ENCODE peak calls at places on chromosomes 12 and 14, in nine cellular contexts. One of them, this sample, is unnamed.

GRCh38 chr12:58819945-58820344 is 100.4 kb downstream of the LRIG3 start:
- DNase-seq in mucosa of descending colon: no peak
- DNase-seq in fibroblast of pulmonary artery: no peak
- DNase-seq in fibroblast of the aortic adventitia: no peak
- DNase-seq in WERI-Rb-1: no peak
- DNase-seq in A549: no peak
- DNase-seq in left ventricle myocardium inferior: no peak
- DNase-seq in mammary epithelial cell: no peak
- DNase-seq in choroid plexus epithelial cell: peak; percentile 34
- DNase-seq in this sample: peak; percentile 47

GRCh38 chr14:85421166-85421877 is 108.6 kb upstream of the FLRT2 start:
- DNase-seq in fibroblast of pulmonary artery: peak; percentile 69
- DNase-seq in fibroblast of the aortic adventitia: peak; percentile 91
- DNase-seq in A549: no peak
- DNase-seq in mucosa of descending colon: no peak
- DNase-seq in choroid plexus epithelial cell: peak; percentile 86
- DNase-seq in left ventricle myocardium inferior: no peak
- DNase-seq in mammary epithelial cell: peak; percentile 90
- DNase-seq in WERI-Rb-1: no peak
- DNase-seq in this sample: peak; percentile 47

GRCh38 chr14:32986791-32987545 is 48.3 kb downstream of the NPAS3 start:
- DNase-seq in A549: no peak
- DNase-seq in fibroblast of the aortic adventitia: peak; percentile 14
- DNase-seq in fibroblast of pulmonary artery: peak; percentile 30
- DNase-seq in left ventricle myocardium inferior: peak; percentile 18
- DNase-seq in choroid plexus epithelial cell: peak; percentile 61
- DNase-seq in mucosa of descending colon: no peak
- DNase-seq in WERI-Rb-1: no peak
- DNase-seq in mammary epithelial cell: no peak
- DNase-seq in this sample: peak; percentile 73

GRCh38 chr12:49098035-49098451 is 3.4 kb upstream of the DHH start:
- DNase-seq in fibroblast of the aortic adventitia: peak; percentile 54
- DNase-seq in WERI-Rb-1: peak; percentile 64
- DNase-seq in mucosa of descending colon: no peak
- DNase-seq in A549: peak; percentile 74
- DNase-seq in left ventricle myocardium inferior: peak; percentile 25
- DNase-seq in choroid plexus epithelial cell: peak; percentile 67
- DNase-seq in fibroblast of pulmonary artery: peak; percentile 63
- DNase-seq in mammary epithelial cell: no peak
- DNase-seq in this sample: no peak

GRCh38 chr14:20659813-20660395 is 18.4 kb upstream of the OR6S1 start:
- DNase-seq in WERI-Rb-1: no peak
- DNase-seq in left ventricle myocardium inferior: no peak
- DNase-seq in fibroblast of pulmonary artery: no peak
- DNase-seq in mucosa of descending colon: no peak
- DNase-seq in fibroblast of the aortic adventitia: no peak
- DNase-seq in mammary epithelial cell: no peak
- DNase-seq in choroid plexus epithelial cell: no peak
- DNase-seq in A549: no peak
- DNase-seq in this sample: no peak

GRCh38 chr14:69318241-69318640 is 58.3 kb downstream of the GALNT16 start:
- DNase-seq in A549: no peak
- DNase-seq in left ventricle myocardium inferior: no peak
- DNase-seq in fibroblast of pulmonary artery: no peak
- DNase-seq in WERI-Rb-1: no peak
- DNase-seq in mucosa of descending colon: no peak
- DNase-seq in choroid plexus epithelial cell: no peak
- DNase-seq in mammary epithelial cell: no peak
- DNase-seq in fibroblast of the aortic adventitia: no peak
- DNase-seq in this sample: no peak

GRCh38 chr12:30792648-30793499 is 38.1 kb upstream of the CAPRIN2 start:
- DNase-seq in WERI-Rb-1: no peak
- DNase-seq in A549: no peak
- DNase-seq in fibroblast of the aortic adventitia: peak; percentile 59
- DNase-seq in mucosa of descending colon: no peak
- DNase-seq in left ventricle myocardium inferior: no peak
- DNase-seq in fibroblast of pulmonary artery: peak; percentile 56
- DNase-seq in choroid plexus epithelial cell: peak; percentile 69
- DNase-seq in mammary epithelial cell: peak; percentile 72
- DNase-seq in this sample: peak; percentile 69

GRCh38 chr14:106845286-106846087 is 1319.1 kb downstream of the TMEM121 start:
- DNase-seq in mucosa of descending colon: peak; percentile 92
- DNase-seq in A549: peak; percentile 62
- DNase-seq in fibroblast of pulmonary artery: no peak
- DNase-seq in choroid plexus epithelial cell: no peak
- DNase-seq in left ventricle myocardium inferior: no peak
- DNase-seq in mammary epithelial cell: peak; percentile 93
- DNase-seq in fibroblast of the aortic adventitia: no peak
- DNase-seq in WERI-Rb-1: peak; percentile 30
- DNase-seq in this sample: no peak

GRCh38 chr14:83300454-83301064 is 1766.9 kb upstream of the SEL1L start:
- DNase-seq in left ventricle myocardium inferior: no peak
- DNase-seq in fibroblast of pulmonary artery: peak; percentile 60
- DNase-seq in mammary epithelial cell: peak; percentile 21
- DNase-seq in fibroblast of the aortic adventitia: peak; percentile 22
- DNase-seq in A549: no peak
- DNase-seq in WERI-Rb-1: no peak
- DNase-seq in choroid plexus epithelial cell: peak; percentile 72
- DNase-seq in mucosa of descending colon: no peak
- DNase-seq in this sample: peak; percentile 40

GRCh38 chr12:46388427-46388992 is 15.9 kb upstream of the SLC38A2 start:
- DNase-seq in mucosa of descending colon: no peak
- DNase-seq in mammary epithelial cell: no peak
- DNase-seq in A549: no peak
- DNase-seq in fibroblast of the aortic adventitia: peak; percentile 89
- DNase-seq in left ventricle myocardium inferior: no peak
- DNase-seq in WERI-Rb-1: no peak
- DNase-seq in choroid plexus epithelial cell: peak; percentile 57
- DNase-seq in fibroblast of pulmonary artery: peak; percentile 57
- DNase-seq in this sample: peak; percentile 62

GRCh38 chr12:116708826-116709756 is 28.8 kb downstream of the SPRING1 start:
- DNase-seq in mucosa of descending colon: no peak
- DNase-seq in choroid plexus epithelial cell: peak; percentile 48
- DNase-seq in WERI-Rb-1: peak; percentile 80
- DNase-seq in fibroblast of pulmonary artery: peak; percentile 70
- DNase-seq in mammary epithelial cell: peak; percentile 46
- DNase-seq in A549: peak; percentile 65
- DNase-seq in left ventricle myocardium inferior: peak; percentile 37
- DNase-seq in fibroblast of the aortic adventitia: peak; percentile 73
- DNase-seq in this sample: peak; percentile 49
- H3K4me3 ChIP-seq in mucosa of descending colon: no peak overlapping the region
- H3K4me3 ChIP-seq in choroid plexus epithelial cell: no peak overlapping the region
- H3K4me3 ChIP-seq in WERI-Rb-1: peak overlapping the region; percentile 17
- H3K4me3 ChIP-seq in fibroblast of pulmonary artery: no peak overlapping the region
- H3K4me3 ChIP-seq in mammary epithelial cell: no peak overlapping the region
- H3K4me3 ChIP-seq in A549: peak overlapping the region; percentile 17
- H3K4me3 ChIP-seq in left ventricle myocardium inferior: peak overlapping the region; percentile 13
- H3K4me3 ChIP-seq in fibroblast of the aortic adventitia: peak overlapping the region; percentile 33
- H3K4me3 ChIP-seq in this sample: no peak overlapping the region

DNA sequence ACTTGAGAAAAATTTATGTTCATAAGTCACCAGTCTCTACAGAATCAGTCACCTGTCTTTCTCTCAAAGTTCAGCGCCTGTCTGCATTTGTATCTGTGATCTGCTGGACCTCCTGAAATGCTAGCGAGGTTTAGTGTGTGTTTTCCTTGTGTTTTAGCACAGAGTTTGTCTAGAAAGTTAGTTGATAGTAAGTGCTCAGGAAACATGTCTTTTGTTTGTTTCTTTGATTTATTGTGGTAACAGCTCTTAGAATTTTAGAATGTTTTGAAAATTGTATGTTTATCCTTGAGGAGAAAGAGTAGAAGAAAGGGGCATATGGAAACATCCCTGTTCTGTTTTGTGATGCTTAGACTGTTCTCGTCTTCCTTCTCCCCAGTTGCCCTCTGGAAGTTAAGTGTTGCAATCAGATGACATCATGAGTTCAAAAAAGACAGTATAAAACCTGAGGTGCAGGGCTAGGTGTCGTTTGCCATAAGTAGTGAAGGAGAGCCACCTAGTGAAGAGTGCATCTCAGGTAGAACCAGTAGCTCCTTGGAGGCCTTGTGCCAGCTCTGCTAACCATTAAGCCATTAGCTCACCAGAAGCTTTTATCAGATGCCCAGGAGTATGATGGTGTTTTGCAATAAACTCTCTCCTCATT is 44.8 kb downstream of the FBXW8 start:
- DNase-seq in WERI-Rb-1: peak; percentile 15
- DNase-seq in fibroblast of pulmonary artery: peak; percentile 41
- DNase-seq in mucosa of descending colon: no peak
- DNase-seq in choroid plexus epithelial cell: peak; percentile 71
- DNase-seq in fibroblast of the aortic adventitia: peak; percentile 43
- DNase-seq in left ventricle myocardium inferior: no peak
- DNase-seq in mammary epithelial cell: peak; percentile 81
- DNase-seq in A549: peak; percentile 25
- DNase-seq in this sample: no peak
- TF ChIP-seq CTCF in WERI-Rb-1: peak; percentile 53
- TF ChIP-seq CTCF in fibroblast of pulmonary artery: no peak
- TF ChIP-seq CTCF in mucosa of descending colon: no peak
- TF ChIP-seq CTCF in choroid plexus epithelial cell: peak; percentile 38
- TF ChIP-seq CTCF in fibroblast of the aortic adventitia: no peak
- TF ChIP-seq CTCF in left ventricle myocardium inferior: no peak
- TF ChIP-seq CTCF in mammary epithelial cell: peak; percentile 57
- TF ChIP-seq CTCF in A549: peak; percentile 29
- TF ChIP-seq CTCF in this sample: no peak

GRCh38 chr12:64656429-64656828 is 46.1 kb downstream of the RASSF3 start:
- DNase-seq in A549: no peak
- DNase-seq in WERI-Rb-1: no peak
- DNase-seq in fibroblast of the aortic adventitia: no peak
- DNase-seq in mucosa of descending colon: no peak
- DNase-seq in mammary epithelial cell: no peak
- DNase-seq in choroid plexus epithelial cell: no peak
- DNase-seq in left ventricle myocardium inferior: no peak
- DNase-seq in fibroblast of pulmonary artery: no peak
- DNase-seq in this sample: no peak
- H3K4me3 ChIP-seq in A549: no peak overlapping the region
- H3K4me3 ChIP-seq in WERI-Rb-1: no peak overlapping the region
- H3K4me3 ChIP-seq in fibroblast of the aortic adventitia: no peak overlapping the region
- H3K4me3 ChIP-seq in mucosa of descending colon: no peak overlapping the region
- H3K4me3 ChIP-seq in mammary epithelial cell: no peak overlapping the region
- H3K4me3 ChIP-seq in choroid plexus epithelial cell: no peak overlapping the region
- H3K4me3 ChIP-seq in left ventricle myocardium inferior: no peak overlapping the region
- H3K4me3 ChIP-seq in fibroblast of pulmonary artery: no peak overlapping the region
- H3K4me3 ChIP-seq in this sample: no peak overlapping the region

DNA sequence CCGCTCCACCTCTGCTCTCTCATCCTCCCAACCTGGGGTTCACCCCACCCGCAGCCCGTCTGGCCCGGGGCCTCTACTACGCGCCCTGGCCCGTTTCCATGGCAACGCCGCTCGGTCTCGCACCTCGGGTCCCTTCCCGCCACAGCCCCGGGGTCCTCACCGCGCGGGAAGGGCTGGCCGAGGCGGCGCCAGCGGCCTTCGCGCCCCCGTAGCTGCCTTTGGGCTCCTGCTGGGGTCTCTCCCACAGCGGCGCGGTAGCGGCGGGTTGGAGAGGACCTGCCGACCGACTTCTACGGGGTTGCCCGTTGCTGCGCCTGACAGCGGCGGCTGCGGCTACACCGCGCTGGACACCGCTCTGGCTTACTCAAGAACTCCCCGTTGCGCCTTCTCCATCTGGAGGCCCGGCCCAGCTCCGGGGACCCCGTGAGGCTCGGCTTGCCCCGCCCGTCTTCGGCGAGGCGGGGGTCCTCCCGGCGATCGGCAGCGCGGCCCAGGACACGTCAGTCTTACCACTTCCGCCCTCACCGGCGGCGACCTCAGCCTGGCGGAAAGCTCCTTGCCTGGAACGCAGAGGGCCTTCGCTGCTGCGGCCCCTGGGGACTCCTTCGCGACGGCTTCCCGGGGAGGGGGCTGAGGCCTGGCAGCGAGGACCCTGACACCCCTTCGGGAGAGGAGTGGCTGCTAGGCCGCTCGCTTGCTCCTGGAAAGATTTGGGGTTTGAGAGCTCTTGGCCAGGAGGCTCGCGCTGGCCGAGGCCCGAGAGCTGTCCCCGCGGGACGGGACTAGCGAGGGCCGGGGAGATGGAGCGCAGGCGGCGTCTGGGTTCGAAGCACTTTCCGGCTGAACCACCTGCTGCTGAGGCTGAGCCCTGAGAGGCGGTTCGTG is at the start of gene TM9SF1:
- DNase-seq in mammary epithelial cell: peak; percentile 81
- DNase-seq in left ventricle myocardium inferior: peak; percentile 92
- DNase-seq in WERI-Rb-1: peak; percentile 89
- DNase-seq in fibroblast of pulmonary artery: peak; percentile 87
- DNase-seq in A549: peak; percentile 79
- DNase-seq in mucosa of descending colon: peak; percentile 94
- DNase-seq in fibroblast of the aortic adventitia: peak; percentile 83
- DNase-seq in choroid plexus epithelial cell: peak; percentile 92
- DNase-seq in this sample: peak; percentile 92
- TF ChIP-seq CTCF in mammary epithelial cell: no peak
- TF ChIP-seq CTCF in left ventricle myocardium inferior: no peak
- TF ChIP-seq CTCF in WERI-Rb-1: no peak
- TF ChIP-seq CTCF in fibroblast of pulmonary artery: no peak
- TF ChIP-seq CTCF in A549: no peak
- TF ChIP-seq CTCF in mucosa of descending colon: no peak
- TF ChIP-seq CTCF in fibroblast of the aortic adventitia: no peak
- TF ChIP-seq CTCF in choroid plexus epithelial cell: no peak
- TF ChIP-seq CTCF in this sample: no peak

DNA sequence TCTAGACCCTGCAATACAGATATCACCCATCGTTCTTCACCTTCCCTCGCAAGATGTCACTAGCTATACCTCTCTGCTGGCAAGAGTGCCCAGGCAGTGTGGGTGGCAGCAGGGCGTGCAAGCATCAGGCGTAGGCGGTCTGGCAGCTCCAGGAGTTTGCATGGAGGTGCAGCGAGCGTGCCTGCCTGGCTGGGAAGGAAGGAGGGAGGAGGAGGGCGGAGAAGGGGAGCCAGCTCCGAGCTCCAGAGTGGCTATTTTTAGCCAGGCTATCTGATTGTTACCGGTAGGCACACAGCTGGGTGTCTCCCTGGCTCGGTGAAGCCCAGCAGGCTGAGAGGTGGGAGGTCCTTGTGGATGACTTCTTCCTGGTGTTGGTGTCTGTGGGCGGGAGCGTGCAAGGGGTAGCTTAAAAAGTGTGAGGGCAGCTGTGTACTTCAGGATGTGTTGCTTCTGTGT is 6.2 kb downstream of the FOXJ2 start:
- DNase-seq in fibroblast of pulmonary artery: peak; percentile 51
- DNase-seq in WERI-Rb-1: peak; percentile 41
- DNase-seq in choroid plexus epithelial cell: peak; percentile 75
- DNase-seq in fibroblast of the aortic adventitia: peak; percentile 65
- DNase-seq in mucosa of descending colon: peak; percentile 66
- DNase-seq in left ventricle myocardium inferior: peak; percentile 62
- DNase-seq in A549: no peak
- DNase-seq in mammary epithelial cell: peak; percentile 64
- DNase-seq in this sample: peak; percentile 59
- H3K4me3 ChIP-seq in fibroblast of pulmonary artery: peak overlapping the region; percentile 17
- H3K4me3 ChIP-seq in WERI-Rb-1: no peak overlapping the region
- H3K4me3 ChIP-seq in choroid plexus epithelial cell: peak overlapping the region; percentile 36
- H3K4me3 ChIP-seq in fibroblast of the aortic adventitia: peak overlapping the region; percentile 49
- H3K4me3 ChIP-seq in mucosa of descending colon: no peak overlapping the region
- H3K4me3 ChIP-seq in left ventricle myocardium inferior: peak overlapping the region; percentile 97
- H3K4me3 ChIP-seq in A549: no peak overlapping the region
- H3K4me3 ChIP-seq in mammary epithelial cell: peak overlapping the region; percentile 4
- H3K4me3 ChIP-seq in this sample: peak overlapping the region; percentile 15

DNA sequence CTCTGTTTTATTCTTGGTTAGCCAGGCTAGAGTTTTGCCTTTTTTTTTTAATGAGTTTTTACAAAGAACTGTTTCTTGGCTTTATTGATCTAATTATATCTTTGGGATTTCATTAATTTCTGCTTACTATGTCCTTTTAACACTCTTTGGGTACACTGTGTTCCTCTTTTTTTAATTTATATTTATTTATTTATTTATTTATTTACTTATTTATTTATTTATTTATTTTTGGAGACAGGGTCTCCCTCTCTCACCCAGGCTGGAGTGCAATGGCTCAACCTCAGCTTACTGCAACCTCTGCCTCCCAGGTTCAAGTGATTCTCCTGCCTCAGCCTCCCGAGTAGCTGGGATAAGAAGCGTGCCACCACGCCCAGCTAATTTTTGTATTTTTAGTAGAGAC is 15.1 kb upstream of the MARK3 start:
- DNase-seq in left ventricle myocardium inferior: no peak
- DNase-seq in choroid plexus epithelial cell: no peak
- DNase-seq in fibroblast of the aortic adventitia: no peak
- DNase-seq in fibroblast of pulmonary artery: no peak
- DNase-seq in A549: no peak
- DNase-seq in mucosa of descending colon: no peak
- DNase-seq in WERI-Rb-1: no peak
- DNase-seq in mammary epithelial cell: no peak
- DNase-seq in this sample: no peak
- TF ChIP-seq CTCF in left ventricle myocardium inferior: no peak
- TF ChIP-seq CTCF in choroid plexus epithelial cell: no peak
- TF ChIP-seq CTCF in fibroblast of the aortic adventitia: no peak
- TF ChIP-seq CTCF in fibroblast of pulmonary artery: no peak
- TF ChIP-seq CTCF in A549: no peak
- TF ChIP-seq CTCF in mucosa of descending colon: no peak
- TF ChIP-seq CTCF in WERI-Rb-1: no peak
- TF ChIP-seq CTCF in mammary epithelial cell: no peak
- TF ChIP-seq CTCF in this sample: no peak

This sample was measured in astrocyte of the spinal cord.